ENCODE peak calls at places on chromosomes 2 and 18, in five cellular contexts. X, Y, U, P and R are unnamed samples. For H3K9me3, the result is how much of the 10 kb centered on the place peaks cover.

GRCh38 chr2:230969673-230970015 is 26.3 kb upstream of the SPATA3 start:
- DNase-seq in Y (no peak), P (no peak), U (no peak), X (no peak), R (no peak)

GRCh38 chr2:194060269-194060668 is 1596.8 kb upstream of the SLC39A10 start:
- DNase-seq in P (no peak), U (no peak), Y (no peak), X (no peak), R (no peak)

GRCh38 chr2:39686470-39686869 is 20.8 kb downstream of the TMEM178A start:
- DNase-seq in X (no peak), U (no peak), P (no peak), Y (no peak), R (no peak)

GRCh38 chr18:7370812-7371211 is 139.9 kb downstream of the LRRC30 start:
- DNase-seq in Y (peak), X (peak), P (peak), U (peak), R (no peak)

GRCh38 chr2:893311-893710 is 57.3 kb upstream of the SNTG2 start:
- DNase-seq in X (no peak), U (peak), P (peak), Y (no peak), R (no peak)

GRCh38 chr2:102438578-102438977 is 15.6 kb downstream of the IL18RAP start:
- DNase-seq in X (no peak), Y (no peak), U (no peak), P (no peak), R (no peak)

GRCh38 chr2:61758991-61759390 is 94.9 kb downstream of the FAM161A start:
- DNase-seq in Y (no peak), X (no peak), P (no peak), U (no peak), R (no peak)

GRCh38 chr18:58167073-58167472 is 123.0 kb downstream of the NEDD4L start:
- DNase-seq in X (no peak), P (no peak), U (no peak), Y (no peak), R (no peak)

GRCh38 chr18:46704189-46704588 is 47.2 kb upstream of the LOXHD1 start:
- DNase-seq in X (no peak), P (no peak), Y (no peak), U (no peak), R (no peak)

GRCh38 chr2:96413067-96413722 is 77.6 kb downstream of the NCAPH start:
- DNase-seq in P (peak), X (no peak), Y (no peak), U (no peak), R (peak)

GRCh38 chr2:75493230-75493629 is 67.5 kb downstream of the EVA1A start:
- DNase-seq in Y (peak), P (no peak), U (no peak), X (no peak), R (no peak)

GRCh38 chr2:39227628-39228412 is 15.9 kb downstream of the CDKL4 start:
- DNase-seq in Y (peak), U (peak), P (peak), X (peak), R (peak)

GRCh38 chr2:165617720-165618119 is 148.2 kb downstream of the CSRNP3 start:
- DNase-seq in Y (no peak), P (no peak), U (no peak), X (no peak), R (no peak)

GRCh38 chr18:55503167-55503820 is 84.7 kb downstream of the TCF4 start:
- DNase-seq in Y (no peak), P (no peak), X (no peak), U (no peak), R (no peak)

GRCh38 chr2:108933691-108934117 is 55.3 kb downstream of the EDAR start:
- DNase-seq in P (no peak), U (no peak), Y (no peak), X (no peak), R (peak)

GRCh38 chr2:189304360-189304759 is 124.8 kb upstream of the COL5A2 start:
- DNase-seq in X (no peak), P (no peak), Y (no peak), U (no peak), R (no peak)

GRCh38 chr18:63141777-63142176 is 177.8 kb downstream of the BCL2 start:
- DNase-seq in X (no peak), U (no peak), Y (no peak), P (no peak), R (no peak)

GRCh38 chr2:99571609-99572344 is 82.0 kb upstream of the REV1 start:
- DNase-seq in X (no peak), P (no peak), U (no peak), Y (no peak), R (no peak)

GRCh38 chr2:151051584-151052220 is 210.0 kb downstream of the RBM43 start:
- DNase-seq in Y (no peak), X (no peak), P (peak), U (no peak), R (peak)

GRCh38 chr2:212962691-212963090 is 188.7 kb downstream of the IKZF2 start:
- DNase-seq in Y (no peak), X (no peak), U (no peak), P (no peak), R (no peak)

GRCh38 chr2:170115501-170116229 is 62.3 kb upstream of the MYO3B start:
- DNase-seq in Y (no peak), P (no peak), X (no peak), U (no peak), R (peak)
- H3K9me3 ChIP-seq in Y (under half), P (under half), X (under half), U (under half), R (under half)

GRCh38 chr18:79070486-79070885 is 1.3 kb downstream of the ATP9B start:
- DNase-seq in P (no peak), X (no peak), U (no peak), Y (no peak), R (no peak)
- H3K9me3 ChIP-seq in P (under half), X (under half), U (under half), Y (under half), R (under half)

GRCh38 chr18:78293940-78294401 is 685.6 kb upstream of the SALL3 start:
- DNase-seq in P (no peak), Y (no peak), X (no peak), U (no peak), R (no peak)
- H3K9me3 ChIP-seq in P (under half), Y (under half), X (under half), U (under half), R (under half)

DNA sequence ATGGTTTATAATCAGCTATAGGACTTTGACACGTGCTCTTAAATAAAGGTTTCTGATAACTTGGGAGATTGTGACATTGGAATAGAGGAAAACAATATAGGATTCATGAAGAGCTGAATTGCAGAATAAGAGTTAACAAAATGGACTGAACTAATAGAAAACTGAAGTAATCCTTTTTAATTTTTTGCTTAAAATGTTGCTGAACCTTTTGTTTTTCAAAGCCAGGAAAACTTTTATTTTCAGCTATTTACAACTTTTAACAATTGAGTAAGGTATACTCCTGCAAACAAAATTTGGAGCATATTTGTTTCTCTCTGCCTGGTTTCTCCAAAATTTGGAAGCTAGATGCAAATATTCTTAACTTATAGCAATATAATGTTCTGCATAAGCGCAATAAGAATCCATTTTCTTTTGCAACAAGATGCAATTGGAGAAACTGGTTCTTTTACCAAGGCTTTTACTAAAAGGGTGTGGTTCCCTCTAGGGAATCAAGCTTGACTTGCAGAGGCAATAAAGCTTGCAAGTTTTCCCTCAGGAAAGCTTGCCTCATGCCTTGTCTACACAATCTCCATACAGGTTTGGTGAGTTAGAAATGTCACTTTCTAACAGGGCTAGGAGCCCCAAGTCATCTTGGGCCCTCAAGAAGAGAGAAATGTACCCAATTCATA is 10.3 kb upstream of the PDK1 start:
- DNase-seq in X (no peak), U (no peak), Y (no peak), P (no peak), R (peak)
- H3K9me3 ChIP-seq in X (under half), U (under half), Y (under half), P (under half), R (under half)

GRCh38 chr2:168116448-168116847 is 130.9 kb downstream of the STK39 start:
- DNase-seq in Y (no peak), X (no peak), P (no peak), U (no peak), R (no peak)
- H3K9me3 ChIP-seq in Y (under half), X (under half), P (under half), U (under half), R (under half)

GRCh38 chr18:78992041-78992735 is 12.6 kb downstream of the SALL3 start:
- DNase-seq in X (no peak), Y (no peak), P (no peak), U (no peak), R (no peak)

GRCh38 chr18:78993014-78993926 is 13.7 kb downstream of the SALL3 start:
- DNase-seq in P (no peak), Y (no peak), U (no peak), X (no peak), R (no peak)

GRCh38 chr18:78994977-78995582 is 15.5 kb downstream of the SALL3 start:
- DNase-seq in Y (no peak), X (no peak), P (no peak), U (no peak), R (no peak)

GRCh38 chr18:78994531-78994930 is 14.9 kb downstream of the SALL3 start:
- DNase-seq in X (no peak), Y (no peak), P (no peak), U (no peak), R (no peak)

DNA sequence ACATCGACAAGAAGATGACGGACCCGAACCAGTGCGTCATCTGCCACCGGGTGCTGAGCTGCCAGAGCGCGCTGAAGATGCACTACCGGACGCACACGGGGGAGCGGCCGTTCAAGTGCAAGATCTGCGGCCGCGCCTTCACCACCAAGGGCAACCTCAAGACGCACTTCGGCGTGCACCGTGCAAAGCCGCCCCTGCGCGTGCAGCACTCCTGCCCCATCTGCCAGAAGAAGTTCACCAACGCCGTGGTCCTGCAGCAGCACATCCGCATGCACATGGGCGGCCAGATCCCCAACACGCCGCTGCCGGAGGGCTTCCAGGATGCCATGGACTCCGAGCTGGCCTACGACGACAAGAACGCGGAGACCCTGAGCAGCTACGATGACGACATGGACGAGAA is 14.4 kb downstream of the SALL3 start:
- DNase-seq in X (no peak), Y (no peak), P (no peak), U (no peak), R (no peak)
- H3K9me3 ChIP-seq in X (under half), Y (under half), P (under half), U (under half), R (under half)

GRCh38 chr2:57156231-57156924 is 890.2 kb upstream of the VRK2 start:
- DNase-seq in X (no peak), P (no peak), U (no peak), Y (no peak), R (no peak)

DNA sequence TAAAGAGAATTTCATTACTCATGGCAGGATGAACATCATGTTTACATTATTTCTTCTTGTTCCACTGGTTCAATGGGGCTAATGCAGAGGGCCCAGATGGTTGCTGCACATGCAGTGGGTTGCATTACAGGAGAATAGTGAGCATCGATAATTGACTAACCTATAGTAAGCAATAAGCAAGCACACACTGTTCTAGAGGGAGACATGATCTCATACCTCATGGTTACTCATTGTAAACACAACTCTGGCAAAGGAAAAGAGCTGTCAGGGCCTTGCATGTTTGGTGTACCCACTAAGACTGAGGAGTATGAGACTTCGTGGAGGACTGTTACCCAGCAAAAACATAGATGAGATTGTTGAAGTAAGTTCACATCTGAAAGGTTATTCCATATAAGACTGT is 885.6 kb upstream of the VRK2 start:
- DNase-seq in Y (no peak), P (no peak), U (no peak), X (no peak), R (no peak)
- H3K9me3 ChIP-seq in Y (under half), P (under half), U (under half), X (under half), R (under half)